ENCODE peak calls at places on chromosomes 13 and 19, in six cellular contexts. One of them, this sample, is unnamed.

GRCh38 chr13:24511824-24512207 is 762 bp downstream of the PARP4 start:
- DNase-seq in activated B cell treated with CpG ODN at 0.5 μM for 24 hours: no peak
- DNase-seq in tibial nerve: no peak
- DNase-seq in neural crest cell: no peak
- DNase-seq in lower leg skin: peak; percentile 37
- DNase-seq in dorsolateral prefrontal cortex: no peak
- DNase-seq in this sample: no peak

GRCh38 chr13:113783966-113784644 is 25.1 kb downstream of the TMEM255B start:
- DNase-seq in activated B cell treated with CpG ODN at 0.5 μM for 24 hours: no peak
- DNase-seq in dorsolateral prefrontal cortex: no peak
- DNase-seq in tibial nerve: no peak
- DNase-seq in lower leg skin: no peak
- DNase-seq in neural crest cell: no peak
- DNase-seq in this sample: no peak

GRCh38 chr19:45253396-45254027 is 2.4 kb downstream of the MARK4 start:
- DNase-seq in tibial nerve: no peak
- DNase-seq in neural crest cell: no peak
- DNase-seq in lower leg skin: no peak
- DNase-seq in dorsolateral prefrontal cortex: peak; percentile 41
- DNase-seq in activated B cell treated with CpG ODN at 0.5 μM for 24 hours: no peak
- DNase-seq in this sample: no peak

GRCh38 chr19:51724543-51724942 is 752 bp upstream of the HAS1 start:
- DNase-seq in lower leg skin: peak; percentile 65
- DNase-seq in neural crest cell: no peak
- DNase-seq in tibial nerve: peak; percentile 25
- DNase-seq in activated B cell treated with CpG ODN at 0.5 μM for 24 hours: no peak
- DNase-seq in dorsolateral prefrontal cortex: no peak
- DNase-seq in this sample: peak; percentile 57

GRCh38 chr13:113862191-113862765 is 1.6 kb downstream of the GAS6 start:
- DNase-seq in dorsolateral prefrontal cortex: peak; percentile 9
- DNase-seq in tibial nerve: no peak
- DNase-seq in activated B cell treated with CpG ODN at 0.5 μM for 24 hours: no peak
- DNase-seq in lower leg skin: no peak
- DNase-seq in neural crest cell: no peak
- DNase-seq in this sample: no peak

GRCh38 chr13:41651413-41652068 is 194.2 kb downstream of the RGCC start:
- DNase-seq in tibial nerve: no peak
- DNase-seq in neural crest cell: no peak
- DNase-seq in dorsolateral prefrontal cortex: no peak
- DNase-seq in activated B cell treated with CpG ODN at 0.5 μM for 24 hours: no peak
- DNase-seq in lower leg skin: peak; percentile 33
- DNase-seq in this sample: no peak

GRCh38 chr13:97307544-97307881 is 85.4 kb downstream of the MBNL2 start:
- DNase-seq in lower leg skin: no peak
- DNase-seq in tibial nerve: no peak
- DNase-seq in neural crest cell: no peak
- DNase-seq in activated B cell treated with CpG ODN at 0.5 μM for 24 hours: no peak
- DNase-seq in dorsolateral prefrontal cortex: no peak
- DNase-seq in this sample: no peak

GRCh38 chr13:53074119-53074518 is 45.5 kb downstream of the OLFM4 start:
- DNase-seq in neural crest cell: no peak
- DNase-seq in dorsolateral prefrontal cortex: no peak
- DNase-seq in activated B cell treated with CpG ODN at 0.5 μM for 24 hours: no peak
- DNase-seq in lower leg skin: no peak
- DNase-seq in tibial nerve: no peak
- DNase-seq in this sample: no peak

GRCh38 chr19:1849999-1850398 is 1.7 kb upstream of the REXO1 start:
- DNase-seq in neural crest cell: no peak
- DNase-seq in activated B cell treated with CpG ODN at 0.5 μM for 24 hours: no peak
- DNase-seq in tibial nerve: no peak
- DNase-seq in lower leg skin: no peak
- DNase-seq in dorsolateral prefrontal cortex: no peak
- DNase-seq in this sample: no peak

GRCh38 chr13:21338651-21339278 is 120.3 kb downstream of the ZDHHC20 start:
- DNase-seq in activated B cell treated with CpG ODN at 0.5 μM for 24 hours: no peak
- DNase-seq in dorsolateral prefrontal cortex: no peak
- DNase-seq in tibial nerve: no peak
- DNase-seq in lower leg skin: no peak
- DNase-seq in neural crest cell: no peak
- DNase-seq in this sample: no peak

GRCh38 chr13:98664047-98664446 is 87.1 kb upstream of the STK24 start:
- DNase-seq in activated B cell treated with CpG ODN at 0.5 μM for 24 hours: no peak
- DNase-seq in dorsolateral prefrontal cortex: peak; percentile 40
- DNase-seq in tibial nerve: no peak
- DNase-seq in lower leg skin: peak; percentile 42
- DNase-seq in neural crest cell: no peak
- DNase-seq in this sample: no peak

GRCh38 chr19:45419396-45419795 is 4.3 kb downstream of the ERCC1 start:
- DNase-seq in neural crest cell: no peak
- DNase-seq in dorsolateral prefrontal cortex: peak; percentile 21
- DNase-seq in lower leg skin: no peak
- DNase-seq in activated B cell treated with CpG ODN at 0.5 μM for 24 hours: peak; percentile 56
- DNase-seq in tibial nerve: no peak
- DNase-seq in this sample: no peak

GRCh38 chr13:76454991-76455390 is 431.2 kb downstream of the KCTD12 start:
- DNase-seq in dorsolateral prefrontal cortex: no peak
- DNase-seq in tibial nerve: no peak
- DNase-seq in activated B cell treated with CpG ODN at 0.5 μM for 24 hours: no peak
- DNase-seq in neural crest cell: no peak
- DNase-seq in lower leg skin: no peak
- DNase-seq in this sample: no peak

GRCh38 chr19:39765091-39766076 is 13.3 kb upstream of the LEUTX start:
- DNase-seq in activated B cell treated with CpG ODN at 0.5 μM for 24 hours: no peak
- DNase-seq in dorsolateral prefrontal cortex: no peak
- DNase-seq in neural crest cell: peak; percentile 76
- DNase-seq in lower leg skin: no peak
- DNase-seq in tibial nerve: peak; percentile 21
- DNase-seq in this sample: peak; percentile 27

GRCh38 chr19:6271721-6272410 is 7.9 kb downstream of the MLLT1 start:
- DNase-seq in activated B cell treated with CpG ODN at 0.5 μM for 24 hours: no peak
- DNase-seq in neural crest cell: no peak
- DNase-seq in tibial nerve: peak; percentile 63
- DNase-seq in dorsolateral prefrontal cortex: peak; percentile 79
- DNase-seq in lower leg skin: peak; percentile 63
- DNase-seq in this sample: peak; percentile 94

GRCh38 chr19:17757125-17757524 is 5.8 kb downstream of the FCHO1 start:
- DNase-seq in activated B cell treated with CpG ODN at 0.5 μM for 24 hours: no peak
- DNase-seq in dorsolateral prefrontal cortex: peak; percentile 96
- DNase-seq in neural crest cell: no peak
- DNase-seq in tibial nerve: no peak
- DNase-seq in lower leg skin: peak; percentile 29
- DNase-seq in this sample: no peak

GRCh38 chr13:51844862-51845573 is at the start of gene TMEM272:
- DNase-seq in activated B cell treated with CpG ODN at 0.5 μM for 24 hours: peak; percentile 37
- DNase-seq in dorsolateral prefrontal cortex: peak; percentile 42
- DNase-seq in neural crest cell: peak; percentile 74
- DNase-seq in lower leg skin: no peak
- DNase-seq in tibial nerve: no peak
- DNase-seq in this sample: peak; percentile 40

GRCh38 chr19:43812259-43812658 is 10.0 kb upstream of the LYPD5 start:
- DNase-seq in tibial nerve: no peak
- DNase-seq in lower leg skin: no peak
- DNase-seq in activated B cell treated with CpG ODN at 0.5 μM for 24 hours: no peak
- DNase-seq in neural crest cell: no peak
- DNase-seq in dorsolateral prefrontal cortex: no peak
- DNase-seq in this sample: no peak

GRCh38 chr13:39942177-39942900 is 286.9 kb downstream of the COG6 start:
- DNase-seq in lower leg skin: no peak
- DNase-seq in tibial nerve: no peak
- DNase-seq in activated B cell treated with CpG ODN at 0.5 μM for 24 hours: no peak
- DNase-seq in neural crest cell: no peak
- DNase-seq in dorsolateral prefrontal cortex: no peak
- DNase-seq in this sample: no peak

DNA sequence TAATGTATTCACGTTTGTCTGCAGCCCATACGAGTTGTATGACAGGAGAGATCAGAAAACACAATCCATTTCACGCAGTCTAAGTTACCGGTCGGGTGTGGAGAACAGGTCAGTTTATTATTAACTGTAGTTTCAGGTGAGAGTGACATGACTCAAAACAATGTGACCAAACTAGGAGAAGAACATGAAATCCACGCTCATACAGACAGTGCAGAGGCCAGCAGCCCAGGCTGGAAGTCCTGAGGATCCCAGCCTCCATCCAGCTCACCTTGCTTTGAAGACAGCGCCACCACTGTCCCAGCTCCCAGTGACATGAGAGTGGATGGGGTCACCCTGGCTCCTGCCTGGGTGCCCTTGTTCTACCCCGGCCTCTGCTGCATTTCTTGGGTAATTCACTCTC is 19.7 kb upstream of the ATP11A start:
- DNase-seq in tibial nerve: no peak
- DNase-seq in lower leg skin: no peak
- DNase-seq in activated B cell treated with CpG ODN at 0.5 μM for 24 hours: no peak
- DNase-seq in dorsolateral prefrontal cortex: no peak
- DNase-seq in neural crest cell: no peak
- DNase-seq in this sample: no peak
- TF ChIP-seq CTCF in tibial nerve: no peak
- TF ChIP-seq CTCF in lower leg skin: no peak
- TF ChIP-seq CTCF in activated B cell treated with CpG ODN at 0.5 μM for 24 hours: no peak
- TF ChIP-seq CTCF in dorsolateral prefrontal cortex: no peak
- TF ChIP-seq CTCF in neural crest cell: no peak
- TF ChIP-seq CTCF in this sample: no peak

GRCh38 chr13:47463726-47464125 is 537.3 kb downstream of the SUCLA2 start:
- DNase-seq in activated B cell treated with CpG ODN at 0.5 μM for 24 hours: no peak
- DNase-seq in dorsolateral prefrontal cortex: no peak
- DNase-seq in lower leg skin: no peak
- DNase-seq in tibial nerve: no peak
- DNase-seq in neural crest cell: no peak
- DNase-seq in this sample: no peak
- TF ChIP-seq CTCF in activated B cell treated with CpG ODN at 0.5 μM for 24 hours: no peak
- TF ChIP-seq CTCF in dorsolateral prefrontal cortex: no peak
- TF ChIP-seq CTCF in lower leg skin: no peak
- TF ChIP-seq CTCF in tibial nerve: no peak
- TF ChIP-seq CTCF in neural crest cell: no peak
- TF ChIP-seq CTCF in this sample: no peak

GRCh38 chr13:31998131-31998530 is 33.4 kb upstream of the FRY start:
- DNase-seq in activated B cell treated with CpG ODN at 0.5 μM for 24 hours: no peak
- DNase-seq in dorsolateral prefrontal cortex: no peak
- DNase-seq in lower leg skin: no peak
- DNase-seq in neural crest cell: no peak
- DNase-seq in tibial nerve: no peak
- DNase-seq in this sample: no peak

GRCh38 chr13:32001769-32002168 is 29.8 kb upstream of the FRY start:
- DNase-seq in tibial nerve: no peak
- DNase-seq in neural crest cell: no peak
- DNase-seq in lower leg skin: no peak
- DNase-seq in dorsolateral prefrontal cortex: no peak
- DNase-seq in activated B cell treated with CpG ODN at 0.5 μM for 24 hours: no peak
- DNase-seq in this sample: no peak

GRCh38 chr13:31996611-31997010 is 35.0 kb upstream of the FRY start:
- DNase-seq in tibial nerve: no peak
- DNase-seq in lower leg skin: no peak
- DNase-seq in activated B cell treated with CpG ODN at 0.5 μM for 24 hours: no peak
- DNase-seq in dorsolateral prefrontal cortex: no peak
- DNase-seq in neural crest cell: no peak
- DNase-seq in this sample: no peak

GRCh38 chr13:31997641-31998040 is 33.9 kb upstream of the FRY start:
- DNase-seq in activated B cell treated with CpG ODN at 0.5 μM for 24 hours: no peak
- DNase-seq in lower leg skin: no peak
- DNase-seq in neural crest cell: no peak
- DNase-seq in tibial nerve: no peak
- DNase-seq in dorsolateral prefrontal cortex: no peak
- DNase-seq in this sample: no peak

GRCh38 chr13:32001392-32001768 is 30.2 kb upstream of the FRY start:
- DNase-seq in activated B cell treated with CpG ODN at 0.5 μM for 24 hours: no peak
- DNase-seq in lower leg skin: no peak
- DNase-seq in tibial nerve: no peak
- DNase-seq in dorsolateral prefrontal cortex: no peak
- DNase-seq in neural crest cell: no peak
- DNase-seq in this sample: no peak
- TF ChIP-seq CTCF in activated B cell treated with CpG ODN at 0.5 μM for 24 hours: no peak
- TF ChIP-seq CTCF in lower leg skin: no peak
- TF ChIP-seq CTCF in tibial nerve: peak; percentile 60
- TF ChIP-seq CTCF in dorsolateral prefrontal cortex: peak; percentile 45
- TF ChIP-seq CTCF in neural crest cell: peak; percentile 62
- TF ChIP-seq CTCF in this sample: peak; percentile 46

GRCh38 chr13:109783815-109784589 is 2.4 kb downstream of the IRS2 start:
- DNase-seq in lower leg skin: no peak
- DNase-seq in tibial nerve: no peak
- DNase-seq in dorsolateral prefrontal cortex: no peak
- DNase-seq in activated B cell treated with CpG ODN at 0.5 μM for 24 hours: no peak
- DNase-seq in neural crest cell: no peak
- DNase-seq in this sample: no peak

GRCh38 chr13:109785892-109786450 is 412 bp downstream of the IRS2 start:
- DNase-seq in dorsolateral prefrontal cortex: no peak
- DNase-seq in activated B cell treated with CpG ODN at 0.5 μM for 24 hours: peak; percentile 34
- DNase-seq in tibial nerve: no peak
- DNase-seq in lower leg skin: no peak
- DNase-seq in neural crest cell: no peak
- DNase-seq in this sample: no peak

GRCh38 chr13:109783447-109783814 is 3.0 kb downstream of the IRS2 start:
- DNase-seq in tibial nerve: no peak
- DNase-seq in lower leg skin: no peak
- DNase-seq in activated B cell treated with CpG ODN at 0.5 μM for 24 hours: no peak
- DNase-seq in dorsolateral prefrontal cortex: no peak
- DNase-seq in neural crest cell: no peak
- DNase-seq in this sample: peak; percentile 54

GRCh38 chr13:109785141-109785891 is 1.1 kb downstream of the IRS2 start:
- DNase-seq in dorsolateral prefrontal cortex: peak; percentile 37
- DNase-seq in tibial nerve: no peak
- DNase-seq in activated B cell treated with CpG ODN at 0.5 μM for 24 hours: peak; percentile 46
- DNase-seq in neural crest cell: peak; percentile 36
- DNase-seq in lower leg skin: peak; percentile 32
- DNase-seq in this sample: peak; percentile 73

GRCh38 chr13:109784590-109785140 is 1.7 kb downstream of the IRS2 start:
- DNase-seq in activated B cell treated with CpG ODN at 0.5 μM for 24 hours: peak; percentile 69
- DNase-seq in lower leg skin: peak; percentile 59
- DNase-seq in neural crest cell: peak; percentile 84
- DNase-seq in dorsolateral prefrontal cortex: peak; percentile 72
- DNase-seq in tibial nerve: peak; percentile 64
- DNase-seq in this sample: peak; percentile 89
- TF ChIP-seq CTCF in activated B cell treated with CpG ODN at 0.5 μM for 24 hours: no peak
- TF ChIP-seq CTCF in lower leg skin: no peak
- TF ChIP-seq CTCF in neural crest cell: peak; percentile 72
- TF ChIP-seq CTCF in dorsolateral prefrontal cortex: no peak
- TF ChIP-seq CTCF in tibial nerve: peak; percentile 93
- TF ChIP-seq CTCF in this sample: peak; percentile 80

DNA sequence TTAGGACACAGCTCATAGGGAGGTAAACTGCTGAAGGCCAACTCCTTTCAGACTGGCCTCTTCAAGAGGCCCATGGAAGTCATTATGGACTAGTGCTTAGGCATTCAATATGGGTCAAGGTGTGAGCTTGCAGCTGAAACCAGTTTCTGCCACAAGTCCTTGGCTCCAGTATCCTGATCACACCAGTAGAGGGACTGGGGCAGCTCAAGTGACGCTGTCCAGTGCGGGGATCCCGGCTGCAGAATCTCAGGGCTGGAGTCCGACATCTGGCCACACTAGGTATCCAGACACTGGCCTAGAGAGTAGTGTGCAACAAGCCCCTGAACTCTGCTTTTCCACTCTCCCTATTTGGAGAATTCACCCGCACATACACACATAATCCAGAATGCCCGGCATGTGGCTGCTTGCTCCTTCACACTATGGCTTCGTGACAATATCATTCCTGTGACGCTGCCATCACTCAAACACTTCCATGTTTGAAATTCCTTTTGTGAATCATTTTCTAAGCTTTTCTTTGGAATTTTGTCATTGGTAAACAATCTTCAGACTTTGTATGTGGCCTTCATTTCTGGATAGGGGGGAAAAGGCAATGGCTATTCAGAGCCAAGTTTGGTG is 425.1 kb downstream of the EFNB2 start:
- DNase-seq in activated B cell treated with CpG ODN at 0.5 μM for 24 hours: no peak
- DNase-seq in neural crest cell: no peak
- DNase-seq in tibial nerve: no peak
- DNase-seq in lower leg skin: no peak
- DNase-seq in dorsolateral prefrontal cortex: no peak
- DNase-seq in this sample: no peak
- TF ChIP-seq CTCF in activated B cell treated with CpG ODN at 0.5 μM for 24 hours: no peak
- TF ChIP-seq CTCF in neural crest cell: no peak
- TF ChIP-seq CTCF in tibial nerve: no peak
- TF ChIP-seq CTCF in lower leg skin: no peak
- TF ChIP-seq CTCF in dorsolateral prefrontal cortex: no peak
- TF ChIP-seq CTCF in this sample: no peak

This sample was measured in psoas muscle.